ENCODE peak calls at places on chromosomes 12 and 14, in seven cellular contexts. One of them, this sample, is unnamed.
A peak's percentile ranks its signal among the peaks of the same experiment; 100 is the strongest.

GRCh38 chr12:62600038-62600437 is 133.4 kb downstream of the MON2 start:
- DNase-seq in left colon: no peak
- DNase-seq in stimulated activated CD4-positive, alpha-beta T cell treated with anti-CD3 and anti-CD28 coated beads, Interleukin-1b, Interleukin-23, amount 100 ng/mL, for 4 hours: no peak
- DNase-seq in mesothelial cell of epicardium: no peak
- DNase-seq in cardiac fibroblast: no peak
- DNase-seq in iris pigment epithelial cell: no peak
- DNase-seq in HT1080: no peak
- DNase-seq in this sample: no peak

GRCh38 chr14:30550335-30550734 is 8.6 kb upstream of the G2E3 start:
- DNase-seq in left colon: no peak
- DNase-seq in stimulated activated CD4-positive, alpha-beta T cell treated with anti-CD3 and anti-CD28 coated beads, Interleukin-1b, Interleukin-23, amount 100 ng/mL, for 4 hours: no peak
- DNase-seq in mesothelial cell of epicardium: no peak
- DNase-seq in cardiac fibroblast: no peak
- DNase-seq in iris pigment epithelial cell: peak; percentile 82
- DNase-seq in HT1080: no peak
- DNase-seq in this sample: peak; percentile 36

GRCh38 chr12:63913929-63914328 is 69.4 kb downstream of the SRGAP1 start:
- DNase-seq in left colon: no peak
- DNase-seq in stimulated activated CD4-positive, alpha-beta T cell treated with anti-CD3 and anti-CD28 coated beads, Interleukin-1b, Interleukin-23, amount 100 ng/mL, for 4 hours: no peak
- DNase-seq in mesothelial cell of epicardium: no peak
- DNase-seq in cardiac fibroblast: no peak
- DNase-seq in iris pigment epithelial cell: no peak
- DNase-seq in HT1080: no peak
- DNase-seq in this sample: no peak

GRCh38 chr12:131242741-131243496 is 289.2 kb downstream of the ADGRD1 start:
- DNase-seq in left colon: no peak
- DNase-seq in stimulated activated CD4-positive, alpha-beta T cell treated with anti-CD3 and anti-CD28 coated beads, Interleukin-1b, Interleukin-23, amount 100 ng/mL, for 4 hours: no peak
- DNase-seq in mesothelial cell of epicardium: no peak
- DNase-seq in cardiac fibroblast: no peak
- DNase-seq in iris pigment epithelial cell: no peak
- DNase-seq in HT1080: peak; percentile 63
- DNase-seq in this sample: no peak

GRCh38 chr12:20560935-20561334 is 134.2 kb upstream of the SLCO1C1 start:
- DNase-seq in left colon: no peak
- DNase-seq in stimulated activated CD4-positive, alpha-beta T cell treated with anti-CD3 and anti-CD28 coated beads, Interleukin-1b, Interleukin-23, amount 100 ng/mL, for 4 hours: no peak
- DNase-seq in mesothelial cell of epicardium: no peak
- DNase-seq in cardiac fibroblast: no peak
- DNase-seq in iris pigment epithelial cell: no peak
- DNase-seq in HT1080: no peak
- DNase-seq in this sample: no peak

GRCh38 chr12:119710941-119711551 is 43.1 kb downstream of the PRKAB1 start:
- DNase-seq in left colon: no peak
- DNase-seq in stimulated activated CD4-positive, alpha-beta T cell treated with anti-CD3 and anti-CD28 coated beads, Interleukin-1b, Interleukin-23, amount 100 ng/mL, for 4 hours: no peak
- DNase-seq in mesothelial cell of epicardium: no peak
- DNase-seq in cardiac fibroblast: no peak
- DNase-seq in iris pigment epithelial cell: no peak
- DNase-seq in HT1080: no peak
- DNase-seq in this sample: no peak

GRCh38 chr14:100662850-100663527 is 63.7 kb upstream of the DLK1 start:
- DNase-seq in left colon: peak; percentile 72
- DNase-seq in stimulated activated CD4-positive, alpha-beta T cell treated with anti-CD3 and anti-CD28 coated beads, Interleukin-1b, Interleukin-23, amount 100 ng/mL, for 4 hours: peak; percentile 55
- DNase-seq in mesothelial cell of epicardium: peak; percentile 50
- DNase-seq in cardiac fibroblast: peak; percentile 73
- DNase-seq in iris pigment epithelial cell: peak; percentile 50
- DNase-seq in HT1080: peak; percentile 43
- DNase-seq in this sample: peak; percentile 81

GRCh38 chr14:75306917-75307699 is 28.5 kb downstream of the FOS start:
- DNase-seq in left colon: no peak
- DNase-seq in stimulated activated CD4-positive, alpha-beta T cell treated with anti-CD3 and anti-CD28 coated beads, Interleukin-1b, Interleukin-23, amount 100 ng/mL, for 4 hours: no peak
- DNase-seq in mesothelial cell of epicardium: no peak
- DNase-seq in cardiac fibroblast: peak; percentile 39
- DNase-seq in iris pigment epithelial cell: peak; percentile 15
- DNase-seq in HT1080: peak; percentile 27
- DNase-seq in this sample: no peak

GRCh38 chr12:22631863-22632463 is 7.0 kb downstream of the ETNK1 start:
- DNase-seq in left colon: no peak
- DNase-seq in stimulated activated CD4-positive, alpha-beta T cell treated with anti-CD3 and anti-CD28 coated beads, Interleukin-1b, Interleukin-23, amount 100 ng/mL, for 4 hours: no peak
- DNase-seq in mesothelial cell of epicardium: no peak
- DNase-seq in cardiac fibroblast: peak; percentile 49
- DNase-seq in iris pigment epithelial cell: peak; percentile 29
- DNase-seq in HT1080: no peak
- DNase-seq in this sample: no peak

GRCh38 chr14:101815994-101816393 is 54.5 kb downstream of the PPP2R5C start:
- DNase-seq in left colon: no peak
- DNase-seq in stimulated activated CD4-positive, alpha-beta T cell treated with anti-CD3 and anti-CD28 coated beads, Interleukin-1b, Interleukin-23, amount 100 ng/mL, for 4 hours: no peak
- DNase-seq in mesothelial cell of epicardium: no peak
- DNase-seq in cardiac fibroblast: no peak
- DNase-seq in iris pigment epithelial cell: no peak
- DNase-seq in HT1080: no peak
- DNase-seq in this sample: no peak

GRCh38 chr14:58238252-58239247 is 6.1 kb upstream of the PSMA3 start:
- DNase-seq in left colon: no peak
- DNase-seq in stimulated activated CD4-positive, alpha-beta T cell treated with anti-CD3 and anti-CD28 coated beads, Interleukin-1b, Interleukin-23, amount 100 ng/mL, for 4 hours: no peak
- DNase-seq in mesothelial cell of epicardium: no peak
- DNase-seq in cardiac fibroblast: peak; percentile 66
- DNase-seq in iris pigment epithelial cell: peak; percentile 27
- DNase-seq in HT1080: no peak
- DNase-seq in this sample: no peak

GRCh38 chr12:101698782-101699347 is 1.4 kb downstream of the CHPT1 start:
- DNase-seq in left colon: no peak
- DNase-seq in stimulated activated CD4-positive, alpha-beta T cell treated with anti-CD3 and anti-CD28 coated beads, Interleukin-1b, Interleukin-23, amount 100 ng/mL, for 4 hours: no peak
- DNase-seq in mesothelial cell of epicardium: no peak
- DNase-seq in cardiac fibroblast: peak; percentile 12
- DNase-seq in iris pigment epithelial cell: peak; percentile 32
- DNase-seq in HT1080: no peak
- DNase-seq in this sample: peak; percentile 31

GRCh38 chr14:55600784-55601561 is 21.0 kb downstream of the KTN1 start:
- DNase-seq in left colon: no peak
- DNase-seq in stimulated activated CD4-positive, alpha-beta T cell treated with anti-CD3 and anti-CD28 coated beads, Interleukin-1b, Interleukin-23, amount 100 ng/mL, for 4 hours: no peak
- DNase-seq in mesothelial cell of epicardium: no peak
- DNase-seq in cardiac fibroblast: peak; percentile 36
- DNase-seq in iris pigment epithelial cell: peak; percentile 68
- DNase-seq in HT1080: peak; percentile 69
- DNase-seq in this sample: peak; percentile 68

GRCh38 chr12:26608706-26609105 is 224.3 kb downstream of the ITPR2 start:
- DNase-seq in left colon: no peak
- DNase-seq in stimulated activated CD4-positive, alpha-beta T cell treated with anti-CD3 and anti-CD28 coated beads, Interleukin-1b, Interleukin-23, amount 100 ng/mL, for 4 hours: no peak
- DNase-seq in mesothelial cell of epicardium: no peak
- DNase-seq in cardiac fibroblast: no peak
- DNase-seq in iris pigment epithelial cell: no peak
- DNase-seq in HT1080: no peak
- DNase-seq in this sample: no peak

GRCh38 chr14:106218189-106218588 is 691.8 kb downstream of the TMEM121 start:
- DNase-seq in left colon: no peak
- DNase-seq in stimulated activated CD4-positive, alpha-beta T cell treated with anti-CD3 and anti-CD28 coated beads, Interleukin-1b, Interleukin-23, amount 100 ng/mL, for 4 hours: no peak
- DNase-seq in mesothelial cell of epicardium: no peak
- DNase-seq in cardiac fibroblast: no peak
- DNase-seq in iris pigment epithelial cell: no peak
- DNase-seq in HT1080: no peak
- DNase-seq in this sample: no peak

GRCh38 chr14:24353551-24354529 is 14.0 kb upstream of the RIPK3 start:
- DNase-seq in left colon: peak; percentile 66
- DNase-seq in stimulated activated CD4-positive, alpha-beta T cell treated with anti-CD3 and anti-CD28 coated beads, Interleukin-1b, Interleukin-23, amount 100 ng/mL, for 4 hours: no peak
- DNase-seq in mesothelial cell of epicardium: no peak
- DNase-seq in cardiac fibroblast: peak; percentile 40
- DNase-seq in iris pigment epithelial cell: peak; percentile 77
- DNase-seq in HT1080: no peak
- DNase-seq in this sample: no peak

GRCh38 chr12:132719954-132720324 is 9.3 kb downstream of the PGAM5 start:
- DNase-seq in left colon: no peak
- DNase-seq in stimulated activated CD4-positive, alpha-beta T cell treated with anti-CD3 and anti-CD28 coated beads, Interleukin-1b, Interleukin-23, amount 100 ng/mL, for 4 hours: no peak
- DNase-seq in mesothelial cell of epicardium: no peak
- DNase-seq in cardiac fibroblast: no peak
- DNase-seq in iris pigment epithelial cell: no peak
- DNase-seq in HT1080: no peak
- DNase-seq in this sample: no peak

GRCh38 chr14:32075636-32076277 is 1.3 kb upstream of the ARHGAP5 start:
- DNase-seq in left colon: peak; percentile 52
- DNase-seq in stimulated activated CD4-positive, alpha-beta T cell treated with anti-CD3 and anti-CD28 coated beads, Interleukin-1b, Interleukin-23, amount 100 ng/mL, for 4 hours: no peak
- DNase-seq in mesothelial cell of epicardium: peak; percentile 25
- DNase-seq in cardiac fibroblast: peak; percentile 25
- DNase-seq in iris pigment epithelial cell: peak; percentile 27
- DNase-seq in HT1080: no peak
- DNase-seq in this sample: no peak

GRCh38 chr12:50106907-50107306 is 3.1 kb downstream of the GPD1 start:
- DNase-seq in left colon: no peak
- DNase-seq in stimulated activated CD4-positive, alpha-beta T cell treated with anti-CD3 and anti-CD28 coated beads, Interleukin-1b, Interleukin-23, amount 100 ng/mL, for 4 hours: no peak
- DNase-seq in mesothelial cell of epicardium: no peak
- DNase-seq in cardiac fibroblast: no peak
- DNase-seq in iris pigment epithelial cell: no peak
- DNase-seq in HT1080: no peak
- DNase-seq in this sample: no peak

GRCh38 chr12:102917026-102917787 is at the start of gene PAH:
- DNase-seq in left colon: peak; percentile 30
- DNase-seq in stimulated activated CD4-positive, alpha-beta T cell treated with anti-CD3 and anti-CD28 coated beads, Interleukin-1b, Interleukin-23, amount 100 ng/mL, for 4 hours: peak; percentile 0
- DNase-seq in mesothelial cell of epicardium: no peak
- DNase-seq in cardiac fibroblast: no peak
- DNase-seq in iris pigment epithelial cell: no peak
- DNase-seq in HT1080: no peak
- DNase-seq in this sample: peak; percentile 2